ENCODE peak calls at places on chromosomes 12 and 14, in nine cellular contexts. One of them, this sample, is unnamed. For H3K4me1, the result is how much of the 10 kb centered on the place peaks cover.

GRCh38 chr14:20350280-20350679 is 6.8 kb downstream of the PARP2 start:
- DNase-seq in adrenal gland: no peak
- DNase-seq in lung: no peak
- DNase-seq in right lobe of liver: no peak
- DNase-seq in left ventricle myocardium inferior: no peak
- DNase-seq in neural progenitor cell: no peak
- DNase-seq in spleen: no peak
- DNase-seq in HepG2: no peak
- DNase-seq in heart right ventricle: no peak
- DNase-seq in this sample: no peak

GRCh38 chr12:109981311-109981710 is 14.9 kb downstream of the GIT2 start:
- DNase-seq in HepG2: no peak
- DNase-seq in left ventricle myocardium inferior: no peak
- DNase-seq in lung: no peak
- DNase-seq in right lobe of liver: no peak
- DNase-seq in spleen: no peak
- DNase-seq in adrenal gland: no peak
- DNase-seq in neural progenitor cell: no peak
- DNase-seq in heart right ventricle: no peak
- DNase-seq in this sample: no peak

GRCh38 chr12:11650279-11650696 is 814 bp downstream of the ETV6 start:
- DNase-seq in left ventricle myocardium inferior: peak
- DNase-seq in heart right ventricle: no peak
- DNase-seq in neural progenitor cell: peak
- DNase-seq in HepG2: no peak
- DNase-seq in right lobe of liver: peak
- DNase-seq in adrenal gland: peak
- DNase-seq in spleen: no peak
- DNase-seq in lung: no peak
- DNase-seq in this sample: no peak

GRCh38 chr14:92937229-92937937 is 14.4 kb downstream of the CHGA start:
- DNase-seq in left ventricle myocardium inferior: no peak
- DNase-seq in HepG2: no peak
- DNase-seq in adrenal gland: no peak
- DNase-seq in neural progenitor cell: no peak
- DNase-seq in heart right ventricle: no peak
- DNase-seq in lung: no peak
- DNase-seq in spleen: no peak
- DNase-seq in right lobe of liver: no peak
- DNase-seq in this sample: peak

GRCh38 chr12:105378821-105379400 is 48.4 kb downstream of the C12orf75 start:
- DNase-seq in lung: no peak
- DNase-seq in heart right ventricle: no peak
- DNase-seq in left ventricle myocardium inferior: no peak
- DNase-seq in spleen: no peak
- DNase-seq in right lobe of liver: no peak
- DNase-seq in adrenal gland: peak
- DNase-seq in neural progenitor cell: no peak
- DNase-seq in HepG2: peak
- DNase-seq in this sample: no peak

GRCh38 chr14:49460647-49461046 is 125.5 kb downstream of the RPS29 start:
- DNase-seq in lung: no peak
- DNase-seq in heart right ventricle: no peak
- DNase-seq in right lobe of liver: no peak
- DNase-seq in neural progenitor cell: no peak
- DNase-seq in left ventricle myocardium inferior: no peak
- DNase-seq in HepG2: no peak
- DNase-seq in spleen: no peak
- DNase-seq in adrenal gland: no peak
- DNase-seq in this sample: no peak

GRCh38 chr14:61368061-61368710 is 46.8 kb downstream of the PRKCH start:
- DNase-seq in lung: no peak
- DNase-seq in left ventricle myocardium inferior: no peak
- DNase-seq in heart right ventricle: no peak
- DNase-seq in spleen: no peak
- DNase-seq in neural progenitor cell: peak
- DNase-seq in right lobe of liver: no peak
- DNase-seq in HepG2: no peak
- DNase-seq in adrenal gland: no peak
- DNase-seq in this sample: peak

GRCh38 chr14:70641548-70642312 is at the start of gene TTC9:
- DNase-seq in left ventricle myocardium inferior: peak
- DNase-seq in neural progenitor cell: peak
- DNase-seq in HepG2: no peak
- DNase-seq in spleen: peak
- DNase-seq in heart right ventricle: peak
- DNase-seq in right lobe of liver: no peak
- DNase-seq in lung: no peak
- DNase-seq in adrenal gland: no peak
- DNase-seq in this sample: no peak

GRCh38 chr14:34093878-34094277 is 143.0 kb upstream of the EGLN3 start:
- DNase-seq in left ventricle myocardium inferior: no peak
- DNase-seq in neural progenitor cell: no peak
- DNase-seq in lung: no peak
- DNase-seq in HepG2: no peak
- DNase-seq in spleen: no peak
- DNase-seq in adrenal gland: no peak
- DNase-seq in heart right ventricle: no peak
- DNase-seq in right lobe of liver: no peak
- DNase-seq in this sample: no peak

GRCh38 chr14:34094384-34094783 is 143.5 kb upstream of the EGLN3 start:
- DNase-seq in lung: no peak
- DNase-seq in HepG2: no peak
- DNase-seq in spleen: no peak
- DNase-seq in left ventricle myocardium inferior: no peak
- DNase-seq in adrenal gland: no peak
- DNase-seq in right lobe of liver: no peak
- DNase-seq in heart right ventricle: no peak
- DNase-seq in neural progenitor cell: no peak
- DNase-seq in this sample: no peak

GRCh38 chr14:34099630-34100029 is 148.8 kb upstream of the EGLN3 start:
- DNase-seq in HepG2: no peak
- DNase-seq in adrenal gland: no peak
- DNase-seq in left ventricle myocardium inferior: no peak
- DNase-seq in spleen: no peak
- DNase-seq in heart right ventricle: no peak
- DNase-seq in neural progenitor cell: no peak
- DNase-seq in lung: no peak
- DNase-seq in right lobe of liver: no peak
- DNase-seq in this sample: no peak

GRCh38 chr14:34098985-34099349 is 148.1 kb upstream of the EGLN3 start:
- DNase-seq in heart right ventricle: no peak
- DNase-seq in adrenal gland: no peak
- DNase-seq in neural progenitor cell: no peak
- DNase-seq in spleen: no peak
- DNase-seq in lung: no peak
- DNase-seq in left ventricle myocardium inferior: no peak
- DNase-seq in right lobe of liver: no peak
- DNase-seq in HepG2: no peak
- DNase-seq in this sample: no peak

DNA sequence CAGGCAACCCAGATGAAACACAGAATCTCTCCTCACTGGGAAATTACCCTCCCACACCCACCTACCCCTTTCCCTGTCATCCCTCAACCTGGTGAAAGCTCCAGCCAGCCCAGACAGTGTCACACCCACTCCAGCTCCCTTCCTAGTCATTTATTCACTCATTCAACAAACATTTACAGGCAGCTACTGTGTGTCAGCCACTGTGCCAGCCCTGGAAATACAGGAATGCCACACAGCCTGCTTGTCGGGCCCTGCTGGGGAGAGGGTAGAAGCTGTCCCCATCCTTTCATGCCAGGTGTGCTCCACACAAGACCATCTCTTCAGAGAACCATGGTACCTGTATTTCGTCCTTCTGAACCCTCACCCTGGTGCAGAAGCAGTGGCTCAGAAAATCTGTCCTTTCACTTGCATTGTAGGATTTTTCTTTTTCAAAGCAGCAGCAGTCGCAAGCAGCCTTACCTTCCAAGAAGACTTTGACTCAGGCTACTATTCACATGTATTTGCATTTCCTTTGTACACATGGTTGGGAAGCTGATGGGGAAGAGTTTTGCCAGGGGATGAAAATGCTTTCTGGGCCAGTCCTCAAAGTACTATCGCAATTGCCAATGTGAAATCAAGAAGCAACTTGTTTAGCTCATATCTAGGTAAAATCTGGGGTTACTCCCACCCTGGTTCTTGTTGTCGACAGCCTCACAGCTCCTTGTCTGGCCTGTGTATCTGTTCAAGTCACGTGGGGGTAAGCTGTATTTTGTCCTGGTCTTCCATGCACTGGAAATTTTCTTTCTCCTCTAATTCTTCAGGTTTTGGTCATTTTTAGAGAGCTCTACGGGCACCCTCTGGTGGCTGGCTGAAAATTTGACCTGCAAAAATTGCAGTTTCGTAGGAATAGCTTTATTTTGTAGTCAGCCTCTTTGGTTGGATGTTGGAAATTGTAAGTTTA is 147.4 kb upstream of the EGLN3 start:
- DNase-seq in left ventricle myocardium inferior: no peak
- DNase-seq in lung: no peak
- DNase-seq in right lobe of liver: no peak
- DNase-seq in HepG2: peak
- DNase-seq in heart right ventricle: no peak
- DNase-seq in adrenal gland: peak
- DNase-seq in neural progenitor cell: peak
- DNase-seq in spleen: no peak
- DNase-seq in this sample: peak
- TF ChIP-seq CTCF in left ventricle myocardium inferior: peak
- TF ChIP-seq CTCF in lung: no peak
- TF ChIP-seq CTCF in right lobe of liver: peak
- TF ChIP-seq CTCF in HepG2: peak
- TF ChIP-seq CTCF in heart right ventricle: peak
- TF ChIP-seq CTCF in adrenal gland: peak
- TF ChIP-seq CTCF in neural progenitor cell: peak
- TF ChIP-seq CTCF in spleen: peak
- TF ChIP-seq CTCF in this sample: peak

GRCh38 chr12:31567029-31567428 is 23.9 kb downstream of the DENND5B start:
- DNase-seq in left ventricle myocardium inferior: no peak
- DNase-seq in adrenal gland: no peak
- DNase-seq in right lobe of liver: no peak
- DNase-seq in spleen: no peak
- DNase-seq in HepG2: no peak
- DNase-seq in heart right ventricle: no peak
- DNase-seq in neural progenitor cell: no peak
- DNase-seq in lung: no peak
- DNase-seq in this sample: no peak

GRCh38 chr12:31568498-31568897 is 22.4 kb downstream of the DENND5B start:
- DNase-seq in right lobe of liver: no peak
- DNase-seq in neural progenitor cell: no peak
- DNase-seq in spleen: no peak
- DNase-seq in heart right ventricle: no peak
- DNase-seq in left ventricle myocardium inferior: no peak
- DNase-seq in adrenal gland: no peak
- DNase-seq in lung: no peak
- DNase-seq in HepG2: no peak
- DNase-seq in this sample: no peak

GRCh38 chr12:31572900-31573299 is 18.0 kb downstream of the DENND5B start:
- DNase-seq in HepG2: no peak
- DNase-seq in heart right ventricle: no peak
- DNase-seq in left ventricle myocardium inferior: no peak
- DNase-seq in right lobe of liver: no peak
- DNase-seq in adrenal gland: no peak
- DNase-seq in spleen: no peak
- DNase-seq in lung: no peak
- DNase-seq in neural progenitor cell: peak
- DNase-seq in this sample: no peak

GRCh38 chr12:31574803-31575573 is 15.9 kb downstream of the DENND5B start:
- DNase-seq in spleen: no peak
- DNase-seq in neural progenitor cell: peak
- DNase-seq in right lobe of liver: no peak
- DNase-seq in heart right ventricle: no peak
- DNase-seq in adrenal gland: no peak
- DNase-seq in HepG2: peak
- DNase-seq in lung: no peak
- DNase-seq in left ventricle myocardium inferior: no peak
- DNase-seq in this sample: no peak

DNA sequence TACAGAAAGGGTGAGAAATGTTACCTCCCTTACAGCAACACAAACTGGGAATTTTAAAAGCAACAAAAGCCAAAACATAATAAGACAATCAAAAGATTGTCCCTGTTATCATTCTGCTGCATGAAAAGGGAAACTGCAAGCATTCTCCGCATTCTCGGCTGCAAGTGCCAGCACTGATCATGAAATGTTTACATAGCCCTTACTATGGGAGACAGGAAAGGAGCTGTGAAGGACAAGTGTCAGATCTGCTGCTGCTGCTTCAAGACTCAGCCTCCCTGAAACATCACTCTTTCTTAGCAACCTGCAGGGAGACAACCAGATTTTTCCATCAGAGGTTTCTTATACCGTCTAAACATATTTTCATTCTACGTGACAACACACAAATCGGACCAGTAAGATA is 20.1 kb downstream of the DENND5B start:
- DNase-seq in heart right ventricle: no peak
- DNase-seq in right lobe of liver: no peak
- DNase-seq in lung: no peak
- DNase-seq in HepG2: peak
- DNase-seq in neural progenitor cell: peak
- DNase-seq in left ventricle myocardium inferior: no peak
- DNase-seq in spleen: no peak
- DNase-seq in adrenal gland: no peak
- DNase-seq in this sample: no peak
- H3K4me1 ChIP-seq in heart right ventricle: half or more
- H3K4me1 ChIP-seq in right lobe of liver: under half
- H3K4me1 ChIP-seq in lung: under half
- H3K4me1 ChIP-seq in HepG2: half or more
- H3K4me1 ChIP-seq in neural progenitor cell: under half
- H3K4me1 ChIP-seq in left ventricle myocardium inferior: half or more
- H3K4me1 ChIP-seq in spleen: under half
- H3K4me1 ChIP-seq in adrenal gland: under half
- H3K4me1 ChIP-seq in this sample: under half

DNA sequence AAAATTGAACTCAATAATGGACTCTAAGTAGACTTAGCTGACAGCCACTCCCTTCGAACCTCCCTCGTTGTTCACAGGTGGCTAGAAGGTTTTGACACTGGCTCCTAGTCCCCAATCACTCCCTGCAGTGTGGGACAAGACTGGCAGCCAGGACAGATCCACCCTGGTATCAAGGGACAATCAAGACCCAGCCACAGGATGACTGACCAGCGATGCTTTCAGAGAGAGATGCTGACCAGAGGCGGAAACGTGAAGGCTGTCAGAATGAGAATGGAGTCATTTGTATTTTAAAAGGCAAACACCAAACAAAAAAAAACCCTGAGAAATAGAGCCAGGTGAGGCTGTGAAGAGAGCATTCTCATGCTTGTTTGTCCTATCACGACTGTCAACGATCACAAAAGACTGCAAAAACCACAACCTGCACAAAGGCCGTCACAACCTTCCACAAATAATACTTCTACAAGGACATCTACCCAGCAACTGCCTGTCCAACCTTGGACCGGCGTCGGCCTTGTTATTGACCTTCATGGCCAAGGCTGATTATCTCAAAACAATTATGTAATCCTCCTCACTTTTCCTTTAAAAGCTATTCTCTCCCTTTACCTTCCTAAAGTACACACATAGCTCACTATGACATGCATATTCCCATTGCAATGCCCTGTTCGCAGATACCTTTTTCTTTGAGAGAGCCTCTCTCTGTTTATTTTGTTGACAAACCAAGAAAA is 13.2 kb downstream of the EIF5 start:
- DNase-seq in left ventricle myocardium inferior: no peak
- DNase-seq in neural progenitor cell: no peak
- DNase-seq in spleen: no peak
- DNase-seq in lung: no peak
- DNase-seq in adrenal gland: peak
- DNase-seq in heart right ventricle: no peak
- DNase-seq in HepG2: peak
- DNase-seq in right lobe of liver: no peak
- DNase-seq in this sample: no peak
- H3K4me3 ChIP-seq in left ventricle myocardium inferior: no peak
- H3K4me3 ChIP-seq in neural progenitor cell: no peak
- H3K4me3 ChIP-seq in spleen: no peak
- H3K4me3 ChIP-seq in lung: no peak
- H3K4me3 ChIP-seq in adrenal gland: no peak
- H3K4me3 ChIP-seq in heart right ventricle: no peak
- H3K4me3 ChIP-seq in HepG2: peak
- H3K4me3 ChIP-seq in right lobe of liver: no peak
- H3K4me3 ChIP-seq in this sample: no peak

GRCh38 chr12:51244269-51244668 is 5.6 kb downstream of the DAZAP2 start:
- DNase-seq in adrenal gland: no peak
- DNase-seq in neural progenitor cell: no peak
- DNase-seq in right lobe of liver: no peak
- DNase-seq in heart right ventricle: no peak
- DNase-seq in HepG2: no peak
- DNase-seq in spleen: no peak
- DNase-seq in lung: no peak
- DNase-seq in left ventricle myocardium inferior: no peak
- DNase-seq in this sample: no peak

GRCh38 chr12:51245476-51246253 is 7.0 kb downstream of the DAZAP2 start:
- DNase-seq in heart right ventricle: no peak
- DNase-seq in spleen: no peak
- DNase-seq in HepG2: no peak
- DNase-seq in right lobe of liver: no peak
- DNase-seq in neural progenitor cell: no peak
- DNase-seq in adrenal gland: no peak
- DNase-seq in lung: no peak
- DNase-seq in left ventricle myocardium inferior: no peak
- DNase-seq in this sample: no peak

GRCh38 chr12:51247523-51248206 is 9.0 kb downstream of the DAZAP2 start:
- DNase-seq in neural progenitor cell: no peak
- DNase-seq in heart right ventricle: no peak
- DNase-seq in HepG2: no peak
- DNase-seq in left ventricle myocardium inferior: no peak
- DNase-seq in right lobe of liver: no peak
- DNase-seq in adrenal gland: no peak
- DNase-seq in spleen: no peak
- DNase-seq in lung: no peak
- DNase-seq in this sample: no peak

GRCh38 chr12:51242896-51243295 is 4.3 kb downstream of the DAZAP2 start:
- DNase-seq in lung: no peak
- DNase-seq in spleen: no peak
- DNase-seq in HepG2: no peak
- DNase-seq in neural progenitor cell: no peak
- DNase-seq in heart right ventricle: no peak
- DNase-seq in left ventricle myocardium inferior: no peak
- DNase-seq in adrenal gland: no peak
- DNase-seq in right lobe of liver: no peak
- DNase-seq in this sample: no peak

GRCh38 chr12:51246254-51246853 is 7.7 kb downstream of the DAZAP2 start:
- DNase-seq in left ventricle myocardium inferior: no peak
- DNase-seq in heart right ventricle: no peak
- DNase-seq in right lobe of liver: no peak
- DNase-seq in adrenal gland: no peak
- DNase-seq in lung: peak
- DNase-seq in neural progenitor cell: no peak
- DNase-seq in HepG2: no peak
- DNase-seq in spleen: no peak
- DNase-seq in this sample: no peak
- TF ChIP-seq CTCF in left ventricle myocardium inferior: peak
- TF ChIP-seq CTCF in heart right ventricle: peak
- TF ChIP-seq CTCF in right lobe of liver: peak
- TF ChIP-seq CTCF in adrenal gland: no peak
- TF ChIP-seq CTCF in lung: no peak
- TF ChIP-seq CTCF in neural progenitor cell: no peak
- TF ChIP-seq CTCF in HepG2: peak
- TF ChIP-seq CTCF in spleen: no peak
- TF ChIP-seq CTCF in this sample: peak

This sample was measured in Caco-2.